ENCODE peak calls at places on chromosomes 3 and 15, in five cellular contexts. E is hepatocyte, F is psoas muscle, J is fibroblast of lung, N is adrenal gland. P is an unnamed sample.
A peak's percentile ranks its signal among the peaks of the same experiment; 100 is the strongest.

GRCh38 chr3:16060945-16061344 is 113.5 kb upstream of the GALNT15 start:
- DNase-seq in J (peak; percentile 95), N (peak; percentile 87), F (peak; percentile 81), E (peak; percentile 35), P (peak; percentile 37)

GRCh38 chr15:97350813-97351212 is 609.7 kb upstream of the ARRDC4 start:
- DNase-seq in F (no peak), J (no peak), N (no peak), E (no peak), P (no peak)

GRCh38 chr15:68352401-68353062 is 75.0 kb downstream of the FEM1B start:
- DNase-seq in N (peak; percentile 86), E (peak; percentile 54), F (peak; percentile 60), J (peak; percentile 96), P (peak; percentile 82)

GRCh38 chr15:41689083-41689482 is 28.9 kb downstream of the MGA start:
- DNase-seq in J (no peak), N (no peak), E (no peak), F (no peak), P (no peak)

GRCh38 chr3:179063945-179064560 is 7.6 kb downstream of the ZMAT3 start:
- DNase-seq in J (peak; percentile 64), E (no peak), N (no peak), F (no peak), P (no peak)

GRCh38 chr3:29285356-29286070 is 4.6 kb downstream of the RBMS3 start:
- DNase-seq in F (no peak), J (peak; percentile 46), N (no peak), E (no peak), P (peak; percentile 63)

GRCh38 chr3:159881828-159882309 is 106.8 kb upstream of the IL12A start:
- DNase-seq in J (peak; percentile 61), E (no peak), N (no peak), F (peak; percentile 80), P (peak; percentile 99)

GRCh38 chr3:128806588-128806987 is 72.8 kb upstream of the ACAD9 start:
- DNase-seq in F (no peak), E (no peak), N (no peak), J (no peak), P (no peak)

GRCh38 chr15:28098766-28099554 is at the start of gene OCA2:
- DNase-seq in J (peak; percentile 50), F (peak; percentile 77), E (peak; percentile 92), N (peak; percentile 30), P (no peak)

GRCh38 chr3:175326041-175326440 is 466.9 kb downstream of the NAALADL2 start:
- DNase-seq in N (no peak), F (no peak), J (no peak), E (no peak), P (no peak)

GRCh38 chr3:134600685-134601502 is 49.9 kb downstream of the KY start:
- DNase-seq in F (peak; percentile 78), E (peak; percentile 84), J (peak; percentile 48), N (peak; percentile 68), P (peak; percentile 29)

GRCh38 chr15:89187911-89188514 is 33.4 kb downstream of the RLBP1 start:
- DNase-seq in N (no peak), J (no peak), F (no peak), E (no peak), P (no peak)

GRCh38 chr3:67635806-67636205 is 18.6 kb downstream of the SUCLG2 start:
- DNase-seq in J (peak; percentile 49), F (no peak), E (no peak), N (no peak), P (peak; percentile 33)

GRCh38 chr3:60399861-60400845 is 851.1 kb downstream of the FHIT start:
- DNase-seq in E (no peak), J (peak; percentile 29), F (no peak), N (no peak), P (peak; percentile 40)

GRCh38 chr15:20357139-20358065 is 184.2 kb downstream of the GOLGA6L6 start:
- DNase-seq in N (no peak), F (peak; percentile 68), J (no peak), E (peak; percentile 43), P (no peak)

GRCh38 chr3:128353991-128354687 is 112.6 kb downstream of the DNAJB8 start:
- DNase-seq in N (no peak), F (peak; percentile 18), J (peak; percentile 69), E (no peak), P (no peak)

GRCh38 chr15:78907577-78907976 is 34.9 kb downstream of the MORF4L1 start:
- DNase-seq in F (no peak), E (no peak), J (no peak), N (no peak), P (no peak)

GRCh38 chr15:90838544-90838943 is 29.8 kb upstream of the FURIN start:
- DNase-seq in E (no peak), F (no peak), J (no peak), N (no peak), P (no peak)

GRCh38 chr3:163655021-163655420 is 1423.3 kb downstream of the SI start:
- DNase-seq in E (no peak), J (no peak), N (no peak), F (peak; percentile 30), P (no peak)

GRCh38 chr15:92733934-92734521 is 78.5 kb upstream of the FAM174B start:
- DNase-seq in F (no peak), N (peak; percentile 21), E (peak; percentile 26), J (peak; percentile 55), P (no peak)

GRCh38 chr3:81723732-81724313 is 37.6 kb downstream of the GBE1 start:
- DNase-seq in J (peak; percentile 74), F (no peak), E (no peak), N (peak; percentile 51), P (peak; percentile 51)

GRCh38 chr3:151015762-151016161 is 43.2 kb upstream of the CLRN1 start:
- DNase-seq in J (no peak), E (no peak), N (no peak), F (no peak), P (no peak)

GRCh38 chr15:87817553-87817952 is 439.0 kb downstream of the NTRK3 start:
- DNase-seq in E (no peak), N (no peak), J (peak; percentile 19), F (no peak), P (no peak)

GRCh38 chr3:98602078-98602678 is 8.8 kb upstream of the CPOX start:
- DNase-seq in F (no peak), E (peak; percentile 75), J (peak; percentile 66), N (peak; percentile 66), P (peak; percentile 67)

GRCh38 chr3:168416446-168416845 is 320.7 kb upstream of the GOLIM4 start:
- DNase-seq in N (no peak), E (no peak), J (no peak), F (no peak), P (no peak)

GRCh38 chr3:94158461-94158860 is 95.6 kb downstream of the NSUN3 start:
- DNase-seq in E (no peak), J (no peak), N (no peak), F (no peak), P (no peak)

GRCh38 chr3:52135332-52135731 is 18.9 kb downstream of the POC1A start:
- DNase-seq in J (no peak), N (no peak), E (no peak), F (no peak), P (no peak)

GRCh38 chr15:101568304-101568703 is 78.8 kb upstream of the PCSK6 start:
- DNase-seq in E (no peak), F (no peak), J (peak; percentile 43), N (no peak), P (no peak)

GRCh38 chr3:14234197-14235002 is 55.8 kb downstream of the LSM3 start:
- DNase-seq in N (no peak), F (no peak), J (peak; percentile 57), E (peak; percentile 57), P (peak; percentile 94)

GRCh38 chr15:63598467-63599400 is 1.5 kb downstream of the FBXL22 start:
- DNase-seq in F (no peak), J (peak; percentile 32), N (no peak), E (peak; percentile 58), P (no peak)

GRCh38 chr3:37453393-37454391 is 279.3 kb upstream of the LRRFIP2 start:
- DNase-seq in N (peak; percentile 88), F (peak; percentile 78), J (no peak), E (peak; percentile 76), P (no peak)

GRCh38 chr3:171867976-171868375 is 24.8 kb downstream of the TMEM212 start:
- DNase-seq in J (no peak), E (no peak), F (no peak), N (no peak), P (no peak)

GRCh38 chr3:44665173-44665572 is 16.6 kb downstream of the ZNF35 start:
- DNase-seq in N (no peak), J (no peak), F (no peak), E (no peak), P (no peak)

GRCh38 chr3:44659434-44659833 is 10.9 kb downstream of the ZNF35 start:
- DNase-seq in N (no peak), F (no peak), E (no peak), J (peak; percentile 8), P (no peak)

GRCh38 chr3:44659015-44659414 is 10.5 kb downstream of the ZNF35 start:
- DNase-seq in F (no peak), E (no peak), N (no peak), J (no peak), P (no peak)

DNA sequence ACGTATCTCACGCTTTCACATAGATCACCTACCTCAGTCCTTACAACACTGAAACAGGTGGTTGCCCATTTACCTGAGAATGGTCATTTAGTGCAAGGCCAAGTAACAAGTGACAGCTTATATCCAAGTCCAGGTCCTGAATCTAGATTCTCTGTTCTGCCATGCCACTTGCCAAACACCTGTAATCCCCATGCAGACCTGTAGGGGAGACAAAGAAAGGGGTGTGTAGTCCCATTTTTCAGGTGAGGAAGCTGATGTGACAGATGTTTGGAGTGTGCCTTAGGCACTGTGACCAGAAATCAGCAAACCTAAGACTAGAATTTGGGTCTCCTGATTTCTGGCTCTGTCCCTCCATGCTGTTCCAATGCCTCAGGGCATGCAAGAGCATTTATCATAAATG is 12.7 kb downstream of the ZNF35 start:
- DNase-seq in J (no peak), E (no peak), N (no peak), F (no peak), P (peak; percentile 3)
- TF ChIP-seq CTCF in J (peak; percentile 26), E (no peak), N (no peak), F (no peak), P (peak; percentile 22)

GRCh38 chr15:24971772-24972171 is 17.0 kb downstream of the SNRPN start:
- DNase-seq in N (no peak), F (no peak), J (no peak), E (no peak), P (no peak)

GRCh38 chr15:24976932-24977331 is 22.1 kb downstream of the SNRPN start:
- DNase-seq in E (no peak), N (no peak), J (no peak), F (no peak), P (peak; percentile 13)

GRCh38 chr15:24977686-24978085 is 22.9 kb downstream of the SNRPN start:
- DNase-seq in E (no peak), J (no peak), F (no peak), N (no peak), P (no peak)
- H3K36me3 ChIP-seq in E (no peaks in the 10 kb centered on the region), J (no peaks in the 10 kb centered on the region), F (peaks cover 3% of the 10 kb centered on the region), N (peaks cover 62% of the 10 kb centered on the region), P (peaks cover 3% of the 10 kb centered on the region)

GRCh38 chr3:100274361-100274760 is 13.6 kb downstream of the TBC1D23 start:
- DNase-seq in J (no peak), N (no peak), E (no peak), F (no peak), P (no peak)

GRCh38 chr3:100277255-100277800 is 16.5 kb downstream of the TBC1D23 start:
- DNase-seq in J (peak; percentile 34), F (no peak), N (no peak), E (no peak), P (no peak)

GRCh38 chr3:100278910-100279309 is 18.1 kb downstream of the TBC1D23 start:
- DNase-seq in J (no peak), N (no peak), E (no peak), F (no peak), P (no peak)
- H3K4me3 ChIP-seq in J (no peak overlapping the region), N (no peak overlapping the region), E (no peak overlapping the region), F (no peak overlapping the region), P (no peak overlapping the region)

GRCh38 chr3:192449036-192449435 is 278.3 kb downstream of the FGF12 start:
- DNase-seq in F (no peak), J (no peak), E (no peak), N (no peak), P (peak; percentile 7)
- TF ChIP-seq CTCF in F (no peak), J (peak; percentile 26), E (peak; percentile 27), N (no peak), P (peak; percentile 28)